ENCODE peak calls at places on chromosomes 16 and 17, in five cellular contexts. B is breast epithelium, D is Peyer's patch, E is stomach, C is body of pancreas. R is an unnamed sample. For H3K9me3 and H3K4me1, the result is how much of the 10 kb centered on the place peaks cover.

GRCh38 chr17:41052594-41052993 is 2.4 kb downstream of the KRTAP2-2 start:
- DNase-seq in D (no peak), E (no peak), B (no peak), C (no peak), R (no peak)

GRCh38 chr16:57627184-57627871 is 1.1 kb upstream of the ADGRG1 start:
- DNase-seq in C (no peak), D (no peak), B (no peak), E (no peak), R (no peak)

GRCh38 chr16:12059216-12059769 is 82.8 kb downstream of the SNX29 start:
- DNase-seq in C (no peak), B (no peak), D (peak), E (no peak), R (no peak)

GRCh38 chr17:35238817-35239216 is 4.1 kb upstream of the SLFN5 start:
- DNase-seq in D (no peak), C (no peak), E (no peak), B (no peak), R (no peak)

GRCh38 chr17:79088266-79088996 is 13.8 kb downstream of the ENGASE start:
- DNase-seq in D (no peak), E (no peak), B (no peak), C (no peak), R (no peak)

GRCh38 chr17:43324205-43324893 is 74.4 kb upstream of the ARL4D start:
- DNase-seq in C (no peak), E (no peak), D (no peak), B (no peak), R (no peak)

GRCh38 chr17:46785696-46786095 is 32.8 kb downstream of the WNT3 start:
- DNase-seq in E (no peak), D (no peak), C (no peak), B (no peak), R (no peak)

GRCh38 chr17:54941285-54941684 is 27.2 kb downstream of the COX11 start:
- DNase-seq in E (no peak), D (no peak), B (no peak), C (no peak), R (no peak)

GRCh38 chr17:60165976-60166375 is 16.2 kb downstream of the CA4 start:
- DNase-seq in B (no peak), E (peak), C (no peak), D (peak), R (no peak)

GRCh38 chr17:35243459-35244204 is 760 bp downstream of the SLFN5 start:
- DNase-seq in E (peak), C (peak), B (no peak), D (peak), R (peak)

GRCh38 chr17:10033982-10034381 is 128.9 kb upstream of the RCVRN start:
- DNase-seq in C (no peak), B (no peak), E (no peak), D (no peak), R (peak)

GRCh38 chr16:17773698-17774101 is 302.9 kb upstream of the XYLT1 start:
- DNase-seq in B (no peak), C (peak), E (no peak), D (no peak), R (no peak)

GRCh38 chr17:44324092-44324570 is 492 bp downstream of the SLC25A39 start:
- DNase-seq in D (no peak), C (peak), E (no peak), B (no peak), R (no peak)

GRCh38 chr16:64589836-64590235 is 532.0 kb downstream of the CDH11 start:
- DNase-seq in E (no peak), C (no peak), B (no peak), D (no peak), R (no peak)

GRCh38 chr17:80970044-80970761 is 21.4 kb upstream of the CHMP6 start:
- DNase-seq in B (no peak), E (peak), D (peak), C (peak), R (peak)

GRCh38 chr16:72824761-72825160 is 223.2 kb downstream of the ZFHX3 start:
- DNase-seq in D (no peak), B (no peak), E (no peak), C (no peak), R (no peak)

GRCh38 chr17:5526821-5527598 is 40.6 kb downstream of the MIS12 start:
- DNase-seq in E (no peak), B (no peak), D (peak), C (peak), R (peak)

GRCh38 chr17:51434434-51435170 is 174.3 kb downstream of the UTP18 start:
- DNase-seq in D (no peak), B (no peak), C (no peak), E (no peak), R (no peak)

DNA sequence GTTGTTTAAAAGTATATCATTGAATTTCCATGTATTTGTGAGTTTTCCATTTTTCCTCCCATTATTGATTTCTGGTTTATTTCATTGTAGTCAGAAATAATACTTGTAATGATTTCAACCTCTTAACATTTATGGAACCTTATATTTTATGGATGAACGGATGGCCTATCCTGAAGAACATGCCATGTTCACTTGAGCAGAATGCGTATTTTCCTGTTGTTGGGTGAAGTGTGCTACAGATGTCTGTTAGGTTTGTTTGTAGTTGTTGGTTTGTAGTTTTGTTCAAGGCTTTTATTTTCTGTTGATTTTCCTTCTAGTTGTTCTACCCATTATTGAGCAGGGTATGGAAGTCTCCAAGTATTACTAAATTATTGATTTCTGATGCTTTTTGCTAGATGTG is 107.2 kb upstream of the NACA2 start:
- DNase-seq in C (no peak), D (no peak), B (no peak), E (no peak), R (no peak)
- H3K9me3 ChIP-seq in C (under half), D (under half), B (under half), E (under half), R (under half)

DNA sequence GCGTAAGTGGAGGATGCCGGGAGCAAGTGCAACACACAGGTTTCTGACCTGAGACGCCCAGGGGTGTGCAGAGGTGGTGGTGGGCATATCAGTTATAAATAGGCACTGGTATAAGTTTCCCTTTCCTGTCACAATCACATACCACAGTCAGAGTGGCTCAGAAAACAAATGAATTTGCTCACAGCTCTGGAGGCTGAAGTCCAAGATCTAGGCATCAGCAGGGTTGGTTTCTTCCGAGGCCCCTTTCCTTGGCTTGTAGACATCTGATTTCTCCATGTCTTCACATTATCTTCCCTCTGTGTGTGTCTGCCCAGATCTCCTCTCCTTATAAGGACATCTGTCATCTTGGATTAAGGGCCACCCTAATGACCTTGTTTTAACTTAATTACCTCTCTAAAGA is 250.5 kb upstream of the TNRC6C start:
- DNase-seq in B (no peak), C (no peak), E (no peak), D (no peak), R (no peak)
- TF ChIP-seq POLR2A in B (no peak), C (no peak), E (no peak), D (no peak), R (no peak)

DNA sequence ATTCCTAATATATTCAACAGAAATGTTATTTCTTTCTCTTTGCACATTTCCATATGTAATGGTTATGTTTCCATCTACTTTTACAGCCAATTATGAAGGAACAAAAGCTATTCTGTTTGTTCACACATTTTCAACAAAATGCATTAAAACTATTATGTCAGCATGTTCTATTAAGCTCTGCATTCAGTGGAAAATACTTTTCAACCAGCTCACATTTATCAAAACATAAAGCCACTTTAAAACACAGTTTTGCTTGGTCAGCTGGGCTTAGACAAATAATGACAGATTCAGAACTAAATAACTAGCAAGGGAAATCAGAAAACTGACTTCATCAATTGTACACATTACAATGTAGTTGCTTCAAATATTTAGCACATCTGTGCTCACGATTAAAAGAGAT is 6.9 kb downstream of the SALL1 start:
- DNase-seq in E (no peak), C (no peak), D (no peak), B (no peak), R (no peak)
- H3K4me1 ChIP-seq in E (under half), C (under half), D (under half), B (under half), R (under half)

GRCh38 chr16:35200662-35201061 is 1741.2 kb downstream of the TP53TG3F start:
- DNase-seq in D (no peak), E (no peak), B (no peak), C (no peak), R (no peak)
- H3K9me3 ChIP-seq in D (under half), E (under half), B (under half), C (under half), R (under half)

GRCh38 chr16:30406911-30407793 is at the start of gene ZNF771:
- DNase-seq in B (peak), E (peak), D (peak), C (peak), R (peak)
- TF ChIP-seq POLR2A in B (peak), E (no peak), D (peak), C (peak), R (peak)

GRCh38 chr17:48301002-48301401 is 129.0 kb downstream of the SKAP1 start:
- DNase-seq in E (no peak), C (no peak), D (no peak), B (no peak), R (no peak)

GRCh38 chr17:48299760-48300159 is 130.3 kb downstream of the SKAP1 start:
- DNase-seq in E (no peak), D (no peak), C (no peak), B (no peak), R (no peak)

GRCh38 chr17:48296453-48296852 is 133.6 kb downstream of the SKAP1 start:
- DNase-seq in C (no peak), B (no peak), E (no peak), D (no peak), R (no peak)

GRCh38 chr17:48294989-48295892 is 134.8 kb downstream of the SKAP1 start:
- DNase-seq in D (no peak), B (no peak), E (no peak), C (no peak), R (no peak)

DNA sequence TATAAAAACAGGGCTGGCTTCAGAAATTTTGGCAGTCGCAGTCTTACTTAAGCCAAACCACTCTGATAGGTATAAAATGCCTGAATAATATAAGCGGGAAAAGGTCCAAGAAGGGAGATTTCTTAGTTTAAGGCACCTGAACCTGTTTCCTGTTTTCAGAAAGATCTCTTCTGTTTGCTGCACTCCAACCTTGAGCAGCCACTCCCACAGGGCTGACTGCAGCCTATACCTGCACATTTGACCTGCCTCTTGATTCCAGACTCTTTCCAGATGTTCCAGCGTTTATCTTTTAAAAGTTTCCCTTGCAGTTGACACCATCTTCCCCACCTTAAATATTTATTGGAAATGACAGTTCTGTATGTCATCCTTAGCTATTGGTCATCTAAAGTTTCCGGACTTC is 132.2 kb downstream of the SKAP1 start:
- DNase-seq in E (no peak), D (no peak), C (no peak), B (no peak), R (no peak)
- H3K4me1 ChIP-seq in E (under half), D (under half), C (under half), B (under half), R (under half)

GRCh38 chr17:22267019-22267418 is 574.7 kb downstream of the KCNJ18 start:
- DNase-seq in E (no peak), B (no peak), C (no peak), D (no peak), R (no peak)

GRCh38 chr17:22265807-22266206 is 573.5 kb downstream of the KCNJ18 start:
- DNase-seq in C (no peak), B (no peak), D (no peak), E (peak), R (no peak)

GRCh38 chr17:22268214-22268911 is 576.0 kb downstream of the KCNJ18 start:
- DNase-seq in E (peak), C (no peak), D (no peak), B (no peak), R (no peak)

GRCh38 chr17:22268912-22269220 is 576.5 kb downstream of the KCNJ18 start:
- DNase-seq in D (no peak), C (no peak), B (no peak), E (peak), R (no peak)

GRCh38 chr17:22266231-22266630 is 573.9 kb downstream of the KCNJ18 start:
- DNase-seq in E (peak), D (no peak), B (no peak), C (no peak), R (no peak)
- H3K9me3 ChIP-seq in E (under half), D (under half), B (under half), C (under half), R (under half)

GRCh38 chr16:84262939-84263338 is 23.1 kb upstream of the KCNG4 start:
- DNase-seq in C (no peak), E (no peak), B (no peak), D (no peak), R (no peak)
- TF ChIP-seq POLR2A in C (no peak), E (no peak), B (no peak), D (no peak), R (no peak)

R was measured in gastrocnemius medialis.